ENCODE peak calls at places on chromosomes 3 and 15, in seven cellular contexts. G, W, I, Y, U, J and N are unnamed samples.
A peak's percentile ranks its signal among the peaks of the same experiment; 100 is the strongest.

GRCh38 chr15:75631935-75632334 is 6.4 kb upstream of the SNUPN start:
- DNase-seq in G (no peak), W (no peak), I (no peak), Y (no peak), U (no peak), J (no peak), N (no peak)

GRCh38 chr15:81475471-81475870 is 101.5 kb upstream of the TMC3 start:
- DNase-seq in G (no peak), W (no peak), I (no peak), Y (no peak), U (no peak), J (no peak), N (no peak)

GRCh38 chr3:150743508-150743907 is 19.5 kb downstream of the SIAH2 start:
- DNase-seq in G (peak; percentile 76), W (no peak), I (no peak), Y (no peak), U (no peak), J (no peak), N (no peak)

GRCh38 chr3:42180901-42181300 is 85.1 kb downstream of the CCK start:
- DNase-seq in G (no peak), W (no peak), I (no peak), Y (no peak), U (no peak), J (no peak), N (no peak)

GRCh38 chr3:28590851-28591250 is 242.2 kb upstream of the AZI2 start:
- DNase-seq in G (no peak), W (no peak), I (no peak), Y (no peak), U (no peak), J (no peak), N (no peak)

GRCh38 chr3:16359331-16359730 is 94.3 kb downstream of the OXNAD1 start:
- DNase-seq in G (no peak), W (no peak), I (no peak), Y (no peak), U (no peak), J (no peak), N (no peak)

GRCh38 chr15:57509121-57509520 is 82.6 kb upstream of the MYZAP start:
- DNase-seq in G (peak; percentile 94), W (no peak), I (no peak), Y (no peak), U (no peak), J (no peak), N (no peak)

GRCh38 chr3:160485931-160486330 is 36.3 kb upstream of the TRIM59 start:
- DNase-seq in G (no peak), W (no peak), I (no peak), Y (no peak), U (no peak), J (no peak), N (no peak)

GRCh38 chr15:25185791-25186190 is 231.0 kb downstream of the SNRPN start:
- DNase-seq in G (no peak), W (no peak), I (no peak), Y (no peak), U (no peak), J (no peak), N (no peak)

GRCh38 chr3:195868866-195869412 is 39.4 kb downstream of the TNK2 start:
- DNase-seq in G (no peak), W (no peak), I (no peak), Y (no peak), U (no peak), J (no peak), N (no peak)

GRCh38 chr3:102106421-102107097 is 257.2 kb downstream of the NFKBIZ start:
- DNase-seq in G (no peak), W (no peak), I (no peak), Y (no peak), U (no peak), J (no peak), N (peak; percentile 26)

GRCh38 chr3:115469649-115470048 is 153.7 kb upstream of the GAP43 start:
- DNase-seq in G (no peak), W (no peak), I (no peak), Y (no peak), U (no peak), J (no peak), N (no peak)

GRCh38 chr3:177493091-177493490 is 295.8 kb upstream of the TBL1XR1 start:
- DNase-seq in G (no peak), W (no peak), I (no peak), Y (no peak), U (no peak), J (no peak), N (no peak)

GRCh38 chr3:331881-332280 is 135.3 kb downstream of the CHL1 start:
- DNase-seq in G (no peak), W (no peak), I (no peak), Y (no peak), U (no peak), J (no peak), N (no peak)

GRCh38 chr15:70208332-70208731 is 110.6 kb upstream of the TLE3 start:
- DNase-seq in G (no peak), W (no peak), I (no peak), Y (no peak), U (no peak), J (no peak), N (no peak)

GRCh38 chr3:129077222-129077621 is 16.6 kb downstream of the GP9 start:
- DNase-seq in G (no peak), W (no peak), I (no peak), Y (no peak), U (no peak), J (no peak), N (no peak)

GRCh38 chr3:133941390-133941789 is 45.7 kb upstream of the RAB6B start:
- DNase-seq in G (no peak), W (no peak), I (no peak), Y (no peak), U (no peak), J (no peak), N (no peak)

GRCh38 chr3:70820397-70820796 is 508.0 kb upstream of the MDFIC2 start:
- DNase-seq in G (no peak), W (no peak), I (no peak), Y (no peak), U (no peak), J (no peak), N (no peak)

GRCh38 chr3:195809291-195809785 is 2.4 kb downstream of the MUC4 start:
- DNase-seq in G (no peak), W (no peak), I (no peak), Y (no peak), U (no peak), J (no peak), N (no peak)

GRCh38 chr15:44033894-44034293 is 161.2 kb downstream of the FRMD5 start:
- DNase-seq in G (peak; percentile 84), W (peak; percentile 4), I (no peak), Y (no peak), U (no peak), J (no peak), N (no peak)

GRCh38 chr3:54988302-54989022 is 60.6 kb upstream of the LRTM1 start:
- DNase-seq in G (peak; percentile 47), W (no peak), I (peak; percentile 65), Y (no peak), U (no peak), J (peak; percentile 66), N (peak; percentile 33)

GRCh38 chr3:144275005-144275404 is 303.4 kb downstream of the DIPK2A start:
- DNase-seq in G (no peak), W (no peak), I (no peak), Y (no peak), U (no peak), J (no peak), N (no peak)

GRCh38 chr3:124207873-124208473 is 216.0 kb upstream of the ROPN1 start:
- DNase-seq in G (no peak), W (no peak), I (no peak), Y (no peak), U (no peak), J (no peak), N (no peak)

GRCh38 chr3:124791142-124791541 is 60.9 kb downstream of the UMPS start:
- DNase-seq in G (no peak), W (no peak), I (no peak), Y (no peak), U (no peak), J (no peak), N (no peak)

GRCh38 chr3:5217824-5218595 is 30.5 kb downstream of the EDEM1 start:
- DNase-seq in G (no peak), W (no peak), I (no peak), Y (no peak), U (no peak), J (no peak), N (no peak)

GRCh38 chr3:156174229-156174847 is 54.0 kb downstream of the KCNAB1 start:
- DNase-seq in G (peak; percentile 59), W (no peak), I (no peak), Y (no peak), U (no peak), J (no peak), N (peak; percentile 20)

GRCh38 chr15:74159773-74160172 is 13.7 kb upstream of the ISLR start:
- DNase-seq in G (no peak), W (no peak), I (no peak), Y (no peak), U (no peak), J (no peak), N (no peak)

GRCh38 chr3:175692256-175692655 is 833.1 kb downstream of the NAALADL2 start:
- DNase-seq in G (no peak), W (no peak), I (no peak), Y (no peak), U (no peak), J (no peak), N (no peak)

GRCh38 chr15:68256675-68257450 is 20.7 kb upstream of the FEM1B start:
- DNase-seq in G (peak; percentile 53), W (peak; percentile 90), I (peak; percentile 92), Y (no peak), U (no peak), J (peak; percentile 76), N (no peak)

GRCh38 chr3:21435871-21436270 is 315.1 kb downstream of the ZNF385D start:
- DNase-seq in G (peak; percentile 95), W (no peak), I (no peak), Y (no peak), U (no peak), J (peak; percentile 86), N (peak; percentile 91)

GRCh38 chr3:142117052-142117451 is 32.3 kb downstream of the TFDP2 start:
- DNase-seq in G (peak; percentile 90), W (no peak), I (no peak), Y (no peak), U (no peak), J (no peak), N (no peak)

GRCh38 chr3:111471851-111472250 is 70.1 kb upstream of the CD96 start:
- DNase-seq in G (no peak), W (no peak), I (no peak), Y (no peak), U (no peak), J (no peak), N (no peak)

GRCh38 chr15:25848769-25849430 is 14.2 kb downstream of the ATP10A start:
- DNase-seq in G (no peak), W (no peak), I (no peak), Y (no peak), U (no peak), J (no peak), N (no peak)

GRCh38 chr3:109268181-109268580 is 48.1 kb downstream of the DPPA2 start:
- DNase-seq in G (no peak), W (no peak), I (no peak), Y (no peak), U (no peak), J (no peak), N (peak; percentile 10)

GRCh38 chr3:129506272-129506742 is 22.1 kb upstream of the RHO start:
- DNase-seq in G (peak; percentile 8), W (no peak), I (no peak), Y (no peak), U (no peak), J (no peak), N (no peak)

GRCh38 chr15:35827156-35827555 is 281.2 kb upstream of the DPH6 start:
- DNase-seq in G (no peak), W (no peak), I (no peak), Y (no peak), U (no peak), J (no peak), N (no peak)

GRCh38 chr3:5540532-5540931 is 353.0 kb downstream of the EDEM1 start:
- DNase-seq in G (no peak), W (no peak), I (no peak), Y (no peak), U (no peak), J (no peak), N (no peak)

GRCh38 chr3:183265157-183265642 is 12.1 kb downstream of the B3GNT5 start:
- DNase-seq in G (peak; percentile 68), W (peak; percentile 60), I (no peak), Y (no peak), U (no peak), J (no peak), N (no peak)